ENCODE peak calls at places on chromosomes 6 and 20, in nine cellular contexts. Z, K, W, U, I, G, O, S and C are unnamed samples.

GRCh38 chr6:63813531-63813930 is 177.9 kb downstream of the PHF3 start:
- DNase-seq in W (no peak), O (no peak), S (no peak), Z (no peak), I (no peak), U (peak; percentile 54), G (no peak), K (no peak), C (no peak)

GRCh38 chr6:36874016-36874442 is 574 bp downstream of the PPIL1 start:
- DNase-seq in O (no peak), I (no peak), U (peak; percentile 43), S (no peak), Z (no peak), K (no peak), G (no peak), W (peak; percentile 76), C (no peak)

GRCh38 chr20:12815369-12815768 is 193.4 kb upstream of the SPTLC3 start:
- DNase-seq in K (no peak), I (no peak), W (no peak), O (no peak), G (no peak), Z (no peak), U (no peak), S (no peak), C (no peak)

GRCh38 chr6:113847435-113847834 is 9.7 kb upstream of the MARCKS start:
- DNase-seq in Z (no peak), K (no peak), W (no peak), G (no peak), S (no peak), O (no peak), I (no peak), U (peak; percentile 24), C (no peak)

GRCh38 chr6:148406579-148407371 is 64.1 kb downstream of the SASH1 start:
- DNase-seq in Z (no peak), G (no peak), I (no peak), K (no peak), S (no peak), U (no peak), W (no peak), O (no peak), C (no peak)

GRCh38 chr6:9360881-9361280 is 925.5 kb upstream of the SLC35B3 start:
- DNase-seq in K (no peak), W (no peak), I (no peak), S (no peak), U (no peak), Z (no peak), O (no peak), G (no peak), C (no peak)

GRCh38 chr6:72748759-72749158 is 126.9 kb downstream of the KCNQ5 start:
- DNase-seq in I (no peak), S (no peak), G (no peak), Z (no peak), W (no peak), O (no peak), K (no peak), U (peak; percentile 86), C (no peak)

GRCh38 chr6:41572613-41573012 is 26.4 kb downstream of the FOXP4 start:
- DNase-seq in I (no peak), W (no peak), O (no peak), K (no peak), S (no peak), U (no peak), Z (no peak), G (no peak), C (no peak)